ENCODE peak calls at places on chromosomes 16 and 17, in seven cellular contexts. V, W, C, T, P, F and M are unnamed samples.

GRCh38 chr16:82660078-82660645 is 33.4 kb downstream of the CDH13 start:
- DNase-seq in V (peak; percentile 38), W (no peak), C (peak; percentile 26), T (peak; percentile 29), P (peak; percentile 58), F (no peak), M (no peak)

GRCh38 chr17:26963163-26963503 is 330.8 kb upstream of the WSB1 start:
- DNase-seq in V (no peak), W (no peak), C (no peak), T (no peak), P (no peak), F (no peak), M (no peak)

GRCh38 chr17:32461853-32462617 is 17.7 kb downstream of the PSMD11 start:
- DNase-seq in V (peak; percentile 66), W (no peak), C (peak; percentile 89), T (peak; percentile 77), P (peak; percentile 67), F (peak; percentile 70), M (peak; percentile 67)

GRCh38 chr16:30005341-30006094 is 5.3 kb downstream of the DOC2A start:
- DNase-seq in V (no peak), W (no peak), C (peak; percentile 79), T (no peak), P (peak; percentile 52), F (peak; percentile 44), M (no peak)

GRCh38 chr17:79917902-79918484 is 78.8 kb upstream of the CBX4 start:
- DNase-seq in V (no peak), W (no peak), C (peak; percentile 0), T (no peak), P (no peak), F (no peak), M (no peak)

GRCh38 chr17:62870581-62870964 is 62.5 kb upstream of the MARCHF10 start:
- DNase-seq in V (peak; percentile 47), W (no peak), C (peak; percentile 44), T (no peak), P (no peak), F (peak; percentile 32), M (no peak)

GRCh38 chr16:610513-611381 is 20.0 kb upstream of the WFIKKN1 start:
- DNase-seq in V (peak; percentile 86), W (no peak), C (peak; percentile 88), T (peak; percentile 80), P (no peak), F (no peak), M (peak; percentile 69)

GRCh38 chr16:50318796-50319578 is 49.8 kb downstream of the BRD7 start:
- DNase-seq in V (no peak), W (no peak), C (no peak), T (no peak), P (no peak), F (no peak), M (no peak)

GRCh38 chr17:45334231-45334630 is 17.4 kb upstream of the MAP3K14 start:
- DNase-seq in V (peak; percentile 24), W (no peak), C (no peak), T (no peak), P (no peak), F (peak; percentile 72), M (no peak)

GRCh38 chr17:15106540-15106939 is 158.6 kb downstream of the PMP22 start:
- DNase-seq in V (no peak), W (no peak), C (no peak), T (no peak), P (no peak), F (no peak), M (no peak)

GRCh38 chr17:38584350-38584925 is 21.3 kb downstream of the SRCIN1 start:
- DNase-seq in V (peak; percentile 89), W (no peak), C (peak; percentile 75), T (peak; percentile 77), P (peak; percentile 59), F (peak; percentile 65), M (peak; percentile 83)

GRCh38 chr17:16419929-16420271 is 4.5 kb downstream of the TRPV2 start:
- DNase-seq in V (no peak), W (no peak), C (no peak), T (peak; percentile 72), P (peak; percentile 42), F (no peak), M (no peak)

GRCh38 chr17:49861150-49861884 is 13.4 kb upstream of the TAC4 start:
- DNase-seq in V (peak; percentile 68), W (no peak), C (peak; percentile 68), T (peak; percentile 62), P (peak; percentile 49), F (peak; percentile 45), M (peak; percentile 76)

GRCh38 chr16:8867483-8868271 is 1.1 kb downstream of the CARHSP1 start:
- DNase-seq in V (no peak), W (no peak), C (no peak), T (peak; percentile 35), P (no peak), F (no peak), M (no peak)

GRCh38 chr17:80449194-80449929 is 27.0 kb downstream of the NPTX1 start:
- DNase-seq in V (no peak), W (no peak), C (no peak), T (no peak), P (no peak), F (no peak), M (peak; percentile 79)